ENCODE peak calls at places on chromosomes 2 and 18, in six cellular contexts. M is K562, H is H1, T is prostate gland, J is sigmoid colon, X is suprapubic skin. C is an unnamed sample.

GRCh38 chr18:79598046-79598884 is 81.3 kb upstream of the CTDP1 start:
- DNase-seq in M (no peak), H (no peak), T (no peak), J (peak; percentile 37), X (no peak), C (no peak)

GRCh38 chr2:223815186-223815883 is 22.0 kb downstream of the AP1S3 start:
- DNase-seq in M (no peak), H (no peak), T (no peak), J (no peak), X (no peak), C (no peak)

GRCh38 chr2:81739971-81740370 is 1435.4 kb upstream of the LRRTM1 start:
- DNase-seq in M (no peak), H (no peak), T (no peak), J (no peak), X (no peak), C (no peak)

GRCh38 chr2:22703286-22703925 is 681.6 kb upstream of the KLHL29 start:
- DNase-seq in M (no peak), H (no peak), T (no peak), J (no peak), X (no peak), C (no peak)

GRCh38 chr2:53545159-53546055 is 222.2 kb upstream of the CHAC2 start:
- DNase-seq in M (no peak), H (no peak), T (no peak), J (no peak), X (no peak), C (no peak)

GRCh38 chr2:17805166-17805565 is 11.1 kb upstream of the MSGN1 start:
- DNase-seq in M (no peak), H (no peak), T (no peak), J (no peak), X (no peak), C (no peak)

GRCh38 chr2:2014251-2014761 is 270.0 kb upstream of the PXDN start:
- DNase-seq in M (no peak), H (no peak), T (no peak), J (no peak), X (no peak), C (no peak)

GRCh38 chr2:203824057-203824456 is 43.5 kb upstream of the CTLA4 start:
- DNase-seq in M (no peak), H (no peak), T (no peak), J (no peak), X (no peak), C (no peak)

GRCh38 chr2:128736689-128737545 is 418.2 kb upstream of the HS6ST1 start:
- DNase-seq in M (peak; percentile 78), H (peak; percentile 50), T (peak; percentile 71), J (peak; percentile 86), X (peak; percentile 85), C (peak; percentile 88)

GRCh38 chr2:217086038-217086522 is 226.2 kb upstream of the TNP1 start:
- DNase-seq in M (no peak), H (no peak), T (no peak), J (no peak), X (no peak), C (no peak)

GRCh38 chr2:154447727-154448418 is 250.6 kb upstream of the KCNJ3 start:
- DNase-seq in M (no peak), H (no peak), T (no peak), J (no peak), X (no peak), C (no peak)

GRCh38 chr2:163595033-163595432 is 140.8 kb downstream of the FIGN start:
- DNase-seq in M (no peak), H (no peak), T (no peak), J (no peak), X (no peak), C (no peak)

GRCh38 chr2:225725726-225726125 is 326.2 kb downstream of the NYAP2 start:
- DNase-seq in M (no peak), H (no peak), T (no peak), J (no peak), X (no peak), C (no peak)

GRCh38 chr2:236403125-236403524 is 138.9 kb upstream of the ASB18 start:
- DNase-seq in M (no peak), H (no peak), T (no peak), J (no peak), X (peak; percentile 32), C (no peak)

GRCh38 chr18:24825397-24825796 is 365.0 kb downstream of the HRH4 start:
- DNase-seq in M (no peak), H (no peak), T (no peak), J (no peak), X (no peak), C (no peak)

GRCh38 chr2:133459590-133459989 is 108.7 kb downstream of the NCKAP5 start:
- DNase-seq in M (no peak), H (no peak), T (no peak), J (no peak), X (no peak), C (no peak)

GRCh38 chr2:18349421-18349820 is 211.0 kb downstream of the RDH14 start:
- DNase-seq in M (no peak), H (no peak), T (no peak), J (no peak), X (no peak), C (no peak)

GRCh38 chr2:121999273-121999672 is 243.8 kb downstream of the TSN start:
- DNase-seq in M (peak; percentile 52), H (no peak), T (peak; percentile 12), J (no peak), X (peak; percentile 28), C (no peak)

GRCh38 chr2:219249203-219249980 is 3.7 kb upstream of the TUBA4B start:
- DNase-seq in M (peak; percentile 19), H (no peak), T (peak; percentile 95), J (peak; percentile 91), X (peak; percentile 87), C (no peak)

GRCh38 chr2:65164379-65165023 is 34.6 kb upstream of the RAB1A start:
- DNase-seq in M (no peak), H (no peak), T (no peak), J (no peak), X (no peak), C (no peak)

GRCh38 chr18:66124394-66124793 is 373.6 kb downstream of the CDH7 start:
- DNase-seq in M (no peak), H (no peak), T (no peak), J (no peak), X (no peak), C (no peak)

GRCh38 chr2:78686754-78687153 is 338.7 kb upstream of the REG3G start:
- DNase-seq in M (no peak), H (no peak), T (no peak), J (no peak), X (no peak), C (no peak)

GRCh38 chr18:31661965-31662364 is 22.4 kb downstream of the B4GALT6 start:
- DNase-seq in M (no peak), H (no peak), T (no peak), J (no peak), X (no peak), C (no peak)

GRCh38 chr2:8310557-8311455 is 371.1 kb upstream of the ID2 start:
- DNase-seq in M (no peak), H (no peak), T (no peak), J (no peak), X (no peak), C (no peak)

GRCh38 chr2:27115485-27115884 is 3.4 kb downstream of the CGREF1 start:
- DNase-seq in M (no peak), H (no peak), T (no peak), J (no peak), X (no peak), C (no peak)

GRCh38 chr2:130869441-130870160 is 32.9 kb downstream of the ARHGEF4 start:
- DNase-seq in M (no peak), H (no peak), T (no peak), J (no peak), X (peak; percentile 76), C (no peak)

GRCh38 chr2:9820020-9820973 is 23.0 kb upstream of the TAF1B start:
- DNase-seq in M (no peak), H (peak; percentile 39), T (no peak), J (no peak), X (no peak), C (no peak)

GRCh38 chr18:55406374-55407045 is 181.5 kb downstream of the TCF4 start:
- DNase-seq in M (no peak), H (no peak), T (no peak), J (no peak), X (no peak), C (no peak)

GRCh38 chr2:25025996-25026530 is 15.8 kb upstream of the EFR3B start:
- DNase-seq in M (no peak), H (no peak), T (no peak), J (no peak), X (no peak), C (no peak)

GRCh38 chr2:160474891-160475795 is 18.5 kb downstream of the RBMS1 start:
- DNase-seq in M (no peak), H (no peak), T (no peak), J (no peak), X (no peak), C (no peak)

GRCh38 chr2:160474319-160474645 is 19.3 kb downstream of the RBMS1 start:
- DNase-seq in M (no peak), H (no peak), T (no peak), J (no peak), X (no peak), C (no peak)

GRCh38 chr2:160473508-160474318 is 19.9 kb downstream of the RBMS1 start:
- DNase-seq in M (no peak), H (no peak), T (no peak), J (no peak), X (no peak), C (no peak)

GRCh38 chr2:160471950-160472349 is 21.7 kb downstream of the RBMS1 start:
- DNase-seq in M (no peak), H (no peak), T (no peak), J (no peak), X (no peak), C (no peak)

GRCh38 chr2:160472839-160473251 is 20.8 kb downstream of the RBMS1 start:
- DNase-seq in M (no peak), H (no peak), T (no peak), J (no peak), X (no peak), C (no peak)
- TF ChIP-seq POLR2A in M (no peak), H (no peak), T (no peak), J (no peak), X (no peak), C (no peak)

DNA sequence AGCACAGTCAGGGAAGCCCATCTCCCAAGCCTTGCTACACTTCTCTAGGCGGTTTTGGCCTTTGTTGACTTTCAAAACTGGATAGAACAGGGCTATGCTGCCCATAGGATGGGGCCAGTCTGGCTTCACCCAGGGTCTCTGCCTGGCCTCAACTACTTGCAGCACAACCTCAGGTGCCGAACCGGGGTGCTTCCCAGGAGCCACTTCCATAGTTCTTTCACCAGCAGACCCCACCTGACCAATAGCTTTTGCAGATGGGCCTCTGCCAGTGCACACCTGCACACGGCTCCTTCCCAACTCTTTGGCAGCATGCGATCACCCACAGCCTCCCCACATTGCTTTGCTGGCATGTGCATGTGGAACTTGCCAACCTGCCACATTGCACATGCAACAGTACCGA is 331.6 kb downstream of the CPS1 start:
- DNase-seq in M (no peak), H (no peak), T (no peak), J (no peak), X (no peak), C (no peak)
- TF ChIP-seq POLR2AphosphoS5 in M (no peak), H (no peak), T (no peak), J (no peak), X (no peak), C (no peak)

GRCh38 chr2:159615936-159616733 is at the start of gene BAZ2B:
- DNase-seq in M (peak; percentile 75), H (no peak), T (peak; percentile 65), J (peak; percentile 81), X (peak; percentile 81), C (peak; percentile 19)
- TF ChIP-seq POLR2A in M (no peak), H (peak; percentile 59), T (peak; percentile 52), J (no peak), X (peak; percentile 29), C (peak; percentile 48)

GRCh38 chr2:168603439-168603961 is 147.4 kb downstream of the CERS6 start:
- DNase-seq in M (no peak), H (no peak), T (no peak), J (no peak), X (no peak), C (no peak)
- TF ChIP-seq POLR2AphosphoS5 in M (no peak), H (no peak), T (no peak), J (no peak), X (no peak), C (no peak)

C was measured in GM12892.